ENCODE peak calls at places on chromosomes 5 and 9, in four cellular contexts. O, I, Q and J are unnamed samples.

GRCh38 chr5:173823721-173824567 is 64.2 kb upstream of the CPEB4 start:
- DNase-seq in O (peak), I (peak), Q (no peak), J (peak)

GRCh38 chr5:6583049-6583880 is 49.6 kb downstream of the NSUN2 start:
- DNase-seq in O (no peak), I (no peak), Q (peak), J (peak)

GRCh38 chr5:63220244-63220643 is 641.6 kb downstream of the LRRC70 start:
- DNase-seq in O (no peak), I (no peak), Q (no peak), J (no peak)

GRCh38 chr5:127702913-127703575 is at the start of gene CCDC192:
- DNase-seq in O (no peak), I (no peak), Q (no peak), J (no peak)

GRCh38 chr5:62606878-62607277 is 28.3 kb downstream of the LRRC70 start:
- DNase-seq in O (peak), I (no peak), Q (no peak), J (no peak)

GRCh38 chr5:1762878-1763547 is 36.6 kb downstream of the MRPL36 start:
- DNase-seq in O (no peak), I (no peak), Q (no peak), J (no peak)

GRCh38 chr9:120480707-120481106 is 99.3 kb downstream of the CDK5RAP2 start:
- DNase-seq in O (no peak), I (no peak), Q (no peak), J (peak)

GRCh38 chr9:87713278-87713989 is 12.5 kb upstream of the CTSL start:
- DNase-seq in O (peak), I (peak), Q (peak), J (peak)

GRCh38 chr5:127762412-127762811 is 59.2 kb downstream of the CCDC192 start:
- DNase-seq in O (no peak), I (no peak), Q (no peak), J (no peak)

GRCh38 chr5:2382776-2383677 is 368.4 kb downstream of the IRX2 start:
- DNase-seq in O (no peak), I (no peak), Q (no peak), J (no peak)

DNA sequence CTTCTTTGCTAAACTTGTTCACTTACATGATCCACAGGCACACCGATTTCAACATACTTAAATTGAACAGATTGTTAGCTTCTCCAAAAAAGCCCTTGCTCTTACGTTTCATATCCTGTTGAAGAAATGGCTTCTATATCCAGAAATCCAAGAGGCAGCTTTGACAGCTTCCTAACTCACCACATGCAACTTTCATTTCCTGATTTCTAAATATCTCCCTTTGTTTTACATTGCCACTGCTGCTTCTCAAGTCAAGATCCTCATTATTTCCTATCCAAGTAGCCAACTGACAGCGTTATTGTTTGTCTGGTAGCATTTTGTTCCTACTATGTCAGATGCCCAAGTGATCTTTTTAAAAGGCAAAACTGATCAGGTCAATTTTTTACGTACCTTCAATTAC is 913.2 kb upstream of the TYRP1 start:
- DNase-seq in O (no peak), I (no peak), Q (no peak), J (no peak)
- TF ChIP-seq CTCF in O (no peak), I (no peak), Q (no peak), J (no peak)

DNA sequence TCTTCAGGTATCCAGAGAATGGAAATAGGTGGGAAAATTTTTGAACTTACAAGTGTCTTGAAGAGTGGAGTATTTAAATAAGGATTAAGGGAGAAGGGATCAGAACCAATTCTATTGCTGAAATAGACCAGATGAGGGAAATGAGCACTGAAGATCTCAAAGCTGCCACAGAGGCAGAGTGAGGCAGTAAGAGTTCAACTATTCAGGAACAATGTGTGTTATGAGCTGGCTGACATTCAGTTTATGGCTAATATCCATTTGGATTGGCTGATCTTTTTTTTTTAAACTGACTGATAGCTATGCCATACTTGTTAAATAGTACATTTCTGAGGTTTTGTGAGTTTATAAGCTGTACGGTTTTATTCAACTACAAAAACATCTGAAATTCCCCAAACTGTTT is 95.3 kb upstream of the GNA14 start:
- DNase-seq in O (peak), I (no peak), Q (no peak), J (no peak)
- TF ChIP-seq CTCF in O (no peak), I (no peak), Q (no peak), J (no peak)

DNA sequence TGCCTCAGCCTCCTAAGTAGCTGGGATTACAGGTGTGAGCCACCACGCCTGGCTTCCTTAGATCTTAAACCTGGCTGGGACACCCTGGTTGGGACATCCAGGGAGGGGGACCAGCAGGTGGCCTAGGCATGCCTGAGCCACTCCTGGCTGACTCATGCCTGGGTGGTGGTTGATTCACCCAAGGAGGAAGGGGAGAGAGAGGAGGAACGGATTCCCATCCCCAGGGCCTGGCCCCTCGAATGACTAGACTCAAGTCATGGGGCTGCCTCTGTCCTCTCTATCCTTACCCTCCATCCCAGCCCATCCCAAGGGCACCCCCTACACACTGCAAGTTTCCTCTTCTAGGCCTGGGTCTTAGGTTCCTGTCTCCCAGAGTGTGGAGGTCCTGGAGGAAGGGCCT is 12.7 kb downstream of the EEIG1 start:
- DNase-seq in O (no peak), I (no peak), Q (no peak), J (peak)
- TF ChIP-seq CTCF in O (no peak), I (peak), Q (no peak), J (peak)

GRCh38 chr5:14038341-14038959 is 94.0 kb upstream of the DNAH5 start:
- DNase-seq in O (peak), I (no peak), Q (peak), J (peak)

GRCh38 chr5:14035859-14036440 is 91.5 kb upstream of the DNAH5 start:
- DNase-seq in O (peak), I (peak), Q (no peak), J (peak)

GRCh38 chr5:14034991-14035390 is 90.5 kb upstream of the DNAH5 start:
- DNase-seq in O (no peak), I (no peak), Q (peak), J (no peak)

GRCh38 chr5:14036947-14037346 is 92.5 kb upstream of the DNAH5 start:
- DNase-seq in O (no peak), I (no peak), Q (no peak), J (peak)

GRCh38 chr5:14036514-14036913 is 92.0 kb upstream of the DNAH5 start:
- DNase-seq in O (no peak), I (no peak), Q (no peak), J (peak)
- TF ChIP-seq CTCF in O (no peak), I (no peak), Q (no peak), J (no peak)

GRCh38 chr9:20271723-20272122 is 350.6 kb downstream of the MLLT3 start:
- DNase-seq in O (no peak), I (no peak), Q (no peak), J (no peak)
- TF ChIP-seq CTCF in O (no peak), I (no peak), Q (no peak), J (no peak)

GRCh38 chr9:82601272-82601835 is 461.6 kb downstream of the RASEF start:
- DNase-seq in O (no peak), I (no peak), Q (no peak), J (no peak)

GRCh38 chr9:82600536-82601271 is 462.2 kb downstream of the RASEF start:
- DNase-seq in O (no peak), I (no peak), Q (no peak), J (no peak)

GRCh38 chr9:82598254-82599039 is 464.5 kb downstream of the RASEF start:
- DNase-seq in O (no peak), I (no peak), Q (no peak), J (no peak)

GRCh38 chr9:82597225-82598158 is 465.4 kb downstream of the RASEF start:
- DNase-seq in O (no peak), I (no peak), Q (no peak), J (no peak)

GRCh38 chr9:82599550-82599949 is 463.4 kb downstream of the RASEF start:
- DNase-seq in O (no peak), I (no peak), Q (no peak), J (no peak)
- TF ChIP-seq CTCF in O (no peak), I (no peak), Q (no peak), J (no peak)

DNA sequence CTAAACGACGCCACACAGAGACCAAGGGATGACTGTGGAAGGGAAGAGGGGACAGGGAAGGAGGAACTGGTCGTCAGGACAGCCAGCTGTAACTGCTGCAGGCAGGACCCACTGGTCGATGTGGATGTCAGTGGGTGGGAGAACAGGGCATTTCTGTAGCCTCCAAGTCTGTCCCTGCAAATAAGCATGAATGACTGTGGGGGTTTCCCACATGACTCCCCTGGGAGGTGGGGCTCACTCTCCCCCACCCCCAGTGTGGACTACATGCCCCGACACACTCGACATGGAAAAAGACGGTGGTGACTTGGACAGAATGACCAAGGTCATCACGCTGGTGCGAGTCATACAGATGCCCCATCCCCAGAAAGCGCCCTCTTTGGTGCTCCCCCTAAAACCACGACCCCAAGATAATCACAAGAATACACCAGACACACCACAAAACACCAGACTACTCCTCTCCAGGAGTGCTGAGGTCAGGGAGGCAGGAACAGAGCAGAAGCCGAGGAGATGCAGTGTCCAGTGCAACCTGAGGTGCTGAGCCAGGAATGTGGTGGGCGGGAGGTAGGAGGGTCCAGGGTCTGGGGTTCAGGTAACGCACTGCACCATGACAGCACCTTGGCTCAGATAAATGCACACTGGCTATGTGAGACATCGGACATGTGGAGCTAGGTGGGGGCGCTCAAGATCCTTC is 64.9 kb downstream of the SECISBP2 start:
- DNase-seq in O (no peak), I (no peak), Q (no peak), J (no peak)
- TF ChIP-seq CTCF in O (no peak), I (no peak), Q (no peak), J (no peak)

DNA sequence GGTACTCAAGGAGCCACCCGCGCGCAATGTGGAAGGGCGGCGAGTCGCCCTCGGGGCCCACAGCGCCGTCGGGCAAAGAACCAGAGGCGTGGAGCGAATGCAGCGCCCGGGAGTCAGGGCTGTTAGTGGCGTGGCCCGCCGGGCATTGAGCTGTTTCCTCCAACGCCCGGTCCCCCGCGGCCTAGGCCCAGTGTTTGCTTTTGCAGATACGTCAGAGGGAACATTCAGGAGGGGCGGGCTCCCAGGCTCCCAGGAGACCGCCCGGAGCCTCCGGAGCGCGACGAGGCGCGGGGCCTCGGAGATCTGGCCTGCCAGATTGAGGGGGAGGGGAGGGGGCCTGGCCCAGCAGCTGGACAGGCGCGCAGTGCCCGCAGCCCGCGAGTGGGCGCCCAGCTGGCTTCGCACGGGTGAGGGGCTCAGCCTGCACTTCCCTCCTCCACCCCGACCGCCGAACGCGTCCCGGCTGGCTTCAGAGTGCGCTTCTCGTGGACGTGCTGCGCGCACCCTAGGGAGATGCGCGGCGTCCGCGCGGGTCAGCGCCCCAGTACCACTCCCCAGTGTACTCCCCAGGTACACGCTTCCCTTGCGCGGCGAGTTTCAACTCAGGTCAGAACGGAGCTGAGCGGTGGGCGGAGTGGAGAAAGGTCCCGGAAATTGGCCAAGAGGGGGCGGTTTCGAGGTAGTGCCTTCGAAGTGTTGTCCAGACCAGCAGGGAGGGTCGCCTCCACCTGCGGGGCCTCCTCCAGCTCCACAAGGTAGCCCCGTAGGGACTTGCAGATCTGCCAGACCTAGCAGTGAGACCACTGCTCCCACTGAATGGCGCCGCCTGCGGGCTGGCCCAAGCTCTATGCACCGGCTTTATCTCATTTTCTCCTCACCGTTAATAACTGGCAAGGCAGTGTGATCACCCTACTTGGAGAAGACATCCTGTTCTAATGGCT is 130.4 kb downstream of the TMEM174 start:
- DNase-seq in O (no peak), I (no peak), Q (no peak), J (no peak)
- TF ChIP-seq CTCF in O (no peak), I (no peak), Q (no peak), J (no peak)